ENCODE peak calls at places on chromosomes 13 and 19, in seven cellular contexts. O is IMR-90, B is transverse colon, L is stomach, D is AG04450, Q is thoracic aorta, Y is cardiac muscle cell. U is an unnamed sample. For H3K27me3 and H3K9me3, the result is how much of the 10 kb centered on the place peaks cover.

GRCh38 chr13:86788624-86789023 is 882.5 kb upstream of the SLITRK5 start:
- DNase-seq in O (no peak), B (no peak), L (no peak), D (no peak), Q (no peak), Y (no peak), U (no peak)

GRCh38 chr13:37011002-37011401 is 10.4 kb downstream of the EXOSC8 start:
- DNase-seq in O (peak), B (no peak), L (no peak), D (no peak), Q (no peak), Y (no peak), U (no peak)

GRCh38 chr13:80547885-80548284 is 207.0 kb upstream of the SPRY2 start:
- DNase-seq in O (no peak), B (no peak), L (no peak), D (no peak), Q (no peak), Y (peak), U (no peak)

GRCh38 chr13:95212962-95213850 is 88.0 kb downstream of the ABCC4 start:
- DNase-seq in O (no peak), B (no peak), L (no peak), D (no peak), Q (no peak), Y (no peak), U (no peak)

GRCh38 chr13:75415720-75416119 is 66.2 kb downstream of the TBC1D4 start:
- DNase-seq in O (peak), B (no peak), L (no peak), D (peak), Q (no peak), Y (peak), U (no peak)

GRCh38 chr13:34246511-34246910 is 428.6 kb downstream of the RFC3 start:
- DNase-seq in O (no peak), B (no peak), L (no peak), D (no peak), Q (no peak), Y (peak), U (no peak)

GRCh38 chr13:30700364-30700763 is 35.0 kb upstream of the ALOX5AP start:
- DNase-seq in O (no peak), B (no peak), L (no peak), D (no peak), Q (no peak), Y (no peak), U (no peak)

GRCh38 chr19:34428549-34429285 is 536 bp downstream of the UBA2 start:
- DNase-seq in O (peak), B (peak), L (peak), D (no peak), Q (no peak), Y (peak), U (no peak)

GRCh38 chr19:46955114-46955812 is 64.4 kb upstream of the NPAS1 start:
- DNase-seq in O (peak), B (no peak), L (no peak), D (no peak), Q (no peak), Y (peak), U (no peak)

GRCh38 chr13:82878536-82878935 is 1003.7 kb downstream of the SLITRK1 start:
- DNase-seq in O (no peak), B (no peak), L (no peak), D (no peak), Q (no peak), Y (peak), U (no peak)

GRCh38 chr19:12270854-12271253 is 23.8 kb downstream of the ZNF44 start:
- DNase-seq in O (no peak), B (no peak), L (no peak), D (no peak), Q (no peak), Y (no peak), U (no peak)

GRCh38 chr13:37105251-37105714 is at the start of gene CSNK1A1L:
- DNase-seq in O (no peak), B (no peak), L (no peak), D (no peak), Q (no peak), Y (no peak), U (no peak)

GRCh38 chr19:34787059-34787824 is 14.2 kb upstream of the ZNF599 start:
- DNase-seq in O (no peak), B (no peak), L (no peak), D (no peak), Q (no peak), Y (no peak), U (no peak)

GRCh38 chr13:106374631-106375030 is 160.8 kb downstream of the EFNB2 start:
- DNase-seq in O (no peak), B (no peak), L (no peak), D (no peak), Q (no peak), Y (no peak), U (no peak)

GRCh38 chr13:92175330-92175729 is 776.9 kb downstream of the GPC5 start:
- DNase-seq in O (peak), B (no peak), L (no peak), D (peak), Q (no peak), Y (peak), U (no peak)

GRCh38 chr19:40348961-40349507 is 539 bp downstream of the PLD3 start:
- DNase-seq in O (peak), B (no peak), L (no peak), D (no peak), Q (no peak), Y (peak), U (no peak)

GRCh38 chr13:110463876-110464510 is 97.5 kb downstream of the RAB20 start:
- DNase-seq in O (peak), B (no peak), L (no peak), D (no peak), Q (no peak), Y (no peak), U (no peak)

GRCh38 chr19:46753420-46754155 is 7.3 kb upstream of the STRN4 start:
- DNase-seq in O (no peak), B (peak), L (peak), D (no peak), Q (no peak), Y (peak), U (peak)

GRCh38 chr13:89150362-89150761 is 1479.2 kb downstream of the SLITRK5 start:
- DNase-seq in O (no peak), B (no peak), L (no peak), D (no peak), Q (no peak), Y (peak), U (no peak)

GRCh38 chr19:20612711-20613316 is 47.2 kb upstream of the ZNF737 start:
- DNase-seq in O (no peak), B (no peak), L (no peak), D (no peak), Q (no peak), Y (no peak), U (peak)

GRCh38 chr13:70203661-70204229 is 95.5 kb upstream of the KLHL1 start:
- DNase-seq in O (no peak), B (no peak), L (no peak), D (no peak), Q (no peak), Y (no peak), U (no peak)

GRCh38 chr13:43300817-43301216 is 277.4 kb downstream of the DNAJC15 start:
- DNase-seq in O (peak), B (no peak), L (no peak), D (no peak), Q (no peak), Y (peak), U (no peak)

GRCh38 chr19:13396256-13397080 is 109.8 kb downstream of the CACNA1A start:
- DNase-seq in O (peak), B (peak), L (no peak), D (peak), Q (no peak), Y (peak), U (peak)

GRCh38 chr13:94550030-94550738 is 45.8 kb downstream of the TGDS start:
- DNase-seq in O (peak), B (no peak), L (peak), D (peak), Q (no peak), Y (peak), U (no peak)

GRCh38 chr19:48715276-48715675 is 4.2 kb downstream of the MAMSTR start:
- DNase-seq in O (no peak), B (peak), L (no peak), D (no peak), Q (no peak), Y (no peak), U (no peak)

GRCh38 chr19:30873691-30874090 is 475.5 kb downstream of the TSHZ3 start:
- DNase-seq in O (no peak), B (no peak), L (no peak), D (no peak), Q (no peak), Y (no peak), U (no peak)

GRCh38 chr13:60138674-60139073 is 25.1 kb downstream of the DIAPH3 start:
- DNase-seq in O (no peak), B (no peak), L (no peak), D (no peak), Q (no peak), Y (no peak), U (no peak)

GRCh38 chr13:64446372-64446771 is 2783.8 kb downstream of the PCDH9 start:
- DNase-seq in O (no peak), B (no peak), L (no peak), D (no peak), Q (no peak), Y (no peak), U (no peak)

GRCh38 chr13:34174671-34175145 is 356.8 kb downstream of the RFC3 start:
- DNase-seq in O (peak), B (no peak), L (no peak), D (no peak), Q (no peak), Y (peak), U (no peak)

GRCh38 chr19:44722131-44723121 is 23.5 kb downstream of the CEACAM16 start:
- DNase-seq in O (no peak), B (no peak), L (no peak), D (no peak), Q (no peak), Y (no peak), U (peak)

GRCh38 chr13:80604094-80604493 is 263.2 kb upstream of the SPRY2 start:
- DNase-seq in O (no peak), B (no peak), L (no peak), D (no peak), Q (no peak), Y (peak), U (no peak)

GRCh38 chr13:45683701-45684100 is 18.4 kb upstream of the CBY2 start:
- DNase-seq in O (no peak), B (no peak), L (no peak), D (no peak), Q (no peak), Y (no peak), U (no peak)
- H3K27me3 ChIP-seq in O (under half), B (under half), L (under half), D (under half), Q (under half), Y (under half), U (under half)

GRCh38 chr13:66313408-66313807 is 916.7 kb downstream of the PCDH9 start:
- DNase-seq in O (no peak), B (no peak), L (no peak), D (no peak), Q (no peak), Y (peak), U (no peak)

DNA sequence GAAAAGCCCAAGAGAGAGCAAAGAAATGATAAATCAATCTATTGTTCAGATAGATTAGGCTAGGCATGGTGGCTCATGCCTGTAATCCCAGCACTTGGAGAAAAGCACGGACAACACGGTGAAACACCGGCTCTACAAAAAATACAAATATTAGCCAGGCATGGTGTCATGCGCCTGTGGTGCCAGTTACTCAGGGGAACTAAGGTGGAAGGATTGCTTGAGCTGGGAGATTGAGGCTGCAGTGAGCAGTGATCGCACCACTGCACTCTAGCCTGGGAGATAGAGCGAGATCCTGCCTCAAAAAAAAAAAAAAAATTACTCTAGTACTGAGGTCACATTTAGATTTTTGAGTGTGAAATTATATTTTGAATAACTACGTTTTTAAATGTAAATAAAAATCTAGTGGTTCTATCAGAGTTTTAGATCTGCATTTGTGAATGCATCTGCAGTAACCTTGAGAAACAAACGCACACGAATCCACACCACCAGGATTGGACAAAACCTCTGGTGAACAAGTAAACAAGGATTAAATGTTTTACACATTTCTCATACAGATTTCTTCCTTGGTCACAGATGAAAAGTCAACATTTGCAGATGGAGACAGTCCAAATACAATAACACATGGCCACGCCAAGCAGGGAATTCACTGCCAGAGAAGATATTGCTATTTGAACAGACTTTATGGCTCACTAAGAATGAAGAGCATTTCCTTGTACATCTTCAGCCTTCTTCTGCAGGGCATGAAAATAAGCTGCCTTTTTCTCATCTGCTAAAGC is 917.6 kb downstream of the PCDH9 start:
- DNase-seq in O (peak), B (peak), L (peak), D (peak), Q (no peak), Y (peak), U (peak)
- TF ChIP-seq CTCF in O (no peak), B (no peak), L (no peak), D (no peak), Q (no peak), Y (no peak), U (no peak)

GRCh38 chr19:23908165-23908564 is 6.5 kb upstream of the ZNF726 start:
- DNase-seq in O (no peak), B (no peak), L (no peak), D (no peak), Q (no peak), Y (no peak), U (no peak)

GRCh38 chr19:23905771-23906170 is 8.9 kb upstream of the ZNF726 start:
- DNase-seq in O (no peak), B (no peak), L (no peak), D (no peak), Q (no peak), Y (no peak), U (no peak)

GRCh38 chr19:23906835-23907234 is 7.9 kb upstream of the ZNF726 start:
- DNase-seq in O (no peak), B (no peak), L (no peak), D (no peak), Q (no peak), Y (no peak), U (no peak)

GRCh38 chr19:23913931-23914330 is 755 bp upstream of the ZNF726 start:
- DNase-seq in O (no peak), B (no peak), L (no peak), D (no peak), Q (no peak), Y (no peak), U (no peak)

GRCh38 chr19:23909222-23909621 is 5.5 kb upstream of the ZNF726 start:
- DNase-seq in O (no peak), B (no peak), L (no peak), D (no peak), Q (no peak), Y (no peak), U (no peak)
- H3K9me3 ChIP-seq in O (under half), B (under half), L (under half), D (under half), Q (under half), Y (under half), U (under half)

DNA sequence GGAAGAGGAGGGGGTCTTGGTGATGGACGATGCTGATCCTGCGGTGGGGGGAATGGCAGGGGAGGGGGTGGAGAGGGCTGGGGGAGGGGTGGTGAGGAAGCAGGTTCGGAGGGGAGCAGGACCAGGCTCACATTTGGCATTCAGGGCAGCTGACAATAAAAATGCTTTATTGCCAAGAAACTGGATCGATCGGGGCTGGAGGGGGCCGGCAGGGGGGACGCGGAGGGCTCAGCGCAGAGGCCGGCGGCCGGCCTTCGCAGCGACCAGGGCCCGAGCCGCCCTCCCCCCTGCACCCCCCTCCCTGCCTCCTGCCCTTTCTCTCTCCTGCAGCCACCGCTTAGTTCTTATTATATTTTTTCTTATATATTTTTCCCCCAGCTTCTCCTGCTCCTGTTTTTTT is 18.1 kb upstream of the POU2F2 start:
- DNase-seq in O (no peak), B (no peak), L (no peak), D (no peak), Q (no peak), Y (no peak), U (peak)
- H3K27me3 ChIP-seq in O (half or more), B (half or more), L (half or more), D (half or more), Q (under half), Y (under half), U (under half)

DNA sequence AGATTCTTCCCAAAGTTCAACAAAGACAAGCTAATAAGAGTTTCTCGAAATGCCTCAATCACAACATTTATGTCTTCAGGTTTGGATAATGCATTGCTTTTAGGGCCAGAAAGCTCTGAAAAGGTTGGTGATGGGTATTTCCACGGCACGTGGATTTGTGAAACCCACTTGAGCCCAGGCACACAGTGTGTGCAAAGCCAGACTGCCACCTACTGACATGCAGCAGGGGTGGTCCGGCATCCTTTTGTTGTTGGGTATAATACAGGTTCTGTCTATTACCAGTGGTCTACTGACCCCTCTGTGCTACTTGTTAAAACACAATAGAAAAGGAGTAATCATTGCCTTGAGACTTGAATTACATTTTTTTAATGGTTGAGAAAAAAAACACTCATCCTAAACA is 225.6 kb downstream of the RAP2A start:
- DNase-seq in O (peak), B (no peak), L (no peak), D (peak), Q (no peak), Y (peak), U (no peak)
- TF ChIP-seq CTCF in O (peak), B (no peak), L (no peak), D (peak), Q (no peak), Y (peak), U (no peak)

GRCh38 chr19:7078007-7078406 is 8.5 kb downstream of the ZNF557 start:
- DNase-seq in O (no peak), B (no peak), L (no peak), D (no peak), Q (no peak), Y (no peak), U (no peak)
- H3K9me3 ChIP-seq in O (half or more), B (half or more), L (half or more), D (half or more), Q (half or more), Y (under half), U (under half)

GRCh38 chr19:28640506-28640905 is 572.4 kb downstream of the UQCRFS1 start:
- DNase-seq in O (no peak), B (no peak), L (no peak), D (no peak), Q (no peak), Y (no peak), U (no peak)
- H3K27me3 ChIP-seq in O (under half), B (under half), L (under half), D (under half), Q (under half), Y (under half), U (under half)

DNA sequence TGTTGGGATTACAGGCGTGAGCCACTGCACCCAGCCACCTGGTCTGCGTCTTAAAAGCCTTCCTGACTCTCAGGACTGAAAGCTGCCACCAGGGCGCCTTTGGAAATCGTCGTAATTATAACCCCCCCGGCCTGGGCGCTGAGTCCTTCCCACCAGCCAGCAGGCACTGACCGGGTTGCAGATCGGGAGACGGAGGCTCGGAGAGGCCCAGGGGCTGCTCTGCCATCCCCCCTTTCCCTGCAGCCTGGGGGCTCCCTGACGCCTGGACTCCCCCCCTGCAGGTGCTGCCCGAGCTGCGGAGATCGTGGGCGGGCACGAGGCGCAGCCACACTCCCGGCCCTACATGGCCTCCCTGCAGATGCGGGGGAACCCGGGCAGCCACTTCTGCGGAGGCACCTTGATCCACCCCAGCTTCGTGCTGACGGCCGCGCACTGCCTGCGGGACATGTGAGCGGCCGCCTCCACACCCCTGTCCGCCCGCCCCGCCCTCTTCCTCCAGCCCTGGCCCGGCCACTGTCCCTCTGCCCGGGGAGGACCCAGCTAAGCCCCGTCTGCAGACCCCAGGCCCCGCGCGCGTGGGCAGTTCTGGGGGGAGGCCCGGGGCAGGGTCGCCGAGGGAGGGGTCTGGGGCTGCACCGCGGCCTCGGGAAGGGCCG is 2.5 kb downstream of the PRTN3 start:
- DNase-seq in O (no peak), B (no peak), L (peak), D (no peak), Q (no peak), Y (no peak), U (no peak)
- TF ChIP-seq CTCF in O (no peak), B (no peak), L (no peak), D (peak), Q (no peak), Y (no peak), U (no peak)

GRCh38 chr19:36514012-36514612 is 14.0 kb downstream of the ZNF260 start:
- DNase-seq in O (no peak), B (no peak), L (no peak), D (no peak), Q (no peak), Y (no peak), U (no peak)
- H3K9me3 ChIP-seq in O (half or more), B (half or more), L (half or more), D (under half), Q (half or more), Y (under half), U (under half)